ENCODE peak calls at places on chromosome 1, in four cellular contexts. F is activated CD8-positive, alpha-beta memory T cell treated with anti-CD3 and anti-CD28 coated beads for 4 hours; P is heart left ventricle; S is activated CD4-positive, CD25-positive, alpha-beta regulatory T cell. T is an unnamed sample.

GRCh38 chr1:194684636-194685035 is 1498.2 kb upstream of the B3GALT2 start:
- DNase-seq in F (no peak), P (no peak), S (no peak), T (no peak)

GRCh38 chr1:205494119-205494518 is 10.3 kb upstream of the CDK18 start:
- DNase-seq in F (no peak), P (no peak), S (no peak), T (no peak)

GRCh38 chr1:222784371-222784770 is 30.5 kb upstream of the DISP1 start:
- DNase-seq in F (no peak), P (no peak), S (no peak), T (no peak)

GRCh38 chr1:236143104-236143948 is 987 bp downstream of the GPR137B start:
- DNase-seq in F (no peak), P (no peak), S (no peak), T (no peak)

GRCh38 chr1:61091455-61091854 is 9.1 kb downstream of the NFIA start:
- DNase-seq in F (no peak), P (no peak), S (no peak), T (no peak)

GRCh38 chr1:185345913-185346717 is 29.1 kb upstream of the IVNS1ABP start:
- DNase-seq in F (no peak), P (no peak), S (no peak), T (no peak)

GRCh38 chr1:38300616-38301015 is 254.0 kb upstream of the POU3F1 start:
- DNase-seq in F (no peak), P (no peak), S (no peak), T (no peak)

GRCh38 chr1:90944006-90944405 is 77.8 kb downstream of the ZNF644 start:
- DNase-seq in F (no peak), P (no peak), S (no peak), T (no peak)

GRCh38 chr1:17765444-17766411 is 10.6 kb downstream of the ACTL8 start:
- DNase-seq in F (no peak), P (no peak), S (no peak), T (no peak)

GRCh38 chr1:182348916-182349747 is 42.5 kb downstream of the GLUL start:
- DNase-seq in F (no peak), P (peak), S (no peak), T (no peak)